ENCODE peak calls at places on chromosomes 7 and 10, in six cellular contexts. Z is HCT116, F is uterus, D is H1, U is K562, B is gastrocnemius medialis. J is an unnamed sample. For H3K36me3, the result is how much of the 10 kb centered on the place peaks cover.

GRCh38 chr10:97427571-97428179 is 1.7 kb downstream of the PGAM1 start:
- DNase-seq in Z (no peak), F (no peak), D (peak), U (no peak), B (no peak), J (no peak)

GRCh38 chr7:12764355-12765000 is 77.0 kb downstream of the ARL4A start:
- DNase-seq in Z (no peak), F (no peak), D (no peak), U (no peak), B (no peak), J (no peak)

GRCh38 chr7:83957333-83957732 is 237.3 kb downstream of the SEMA3A start:
- DNase-seq in Z (no peak), F (no peak), D (no peak), U (no peak), B (no peak), J (no peak)

GRCh38 chr7:99789441-99790070 is 5.6 kb upstream of the CYP3A4 start:
- DNase-seq in Z (no peak), F (no peak), D (no peak), U (no peak), B (peak), J (no peak)

GRCh38 chr7:137731436-137731835 is 115.3 kb downstream of the DGKI start:
- DNase-seq in Z (no peak), F (no peak), D (no peak), U (no peak), B (no peak), J (no peak)

GRCh38 chr10:119667562-119668328 is 16.6 kb downstream of the BAG3 start:
- DNase-seq in Z (peak), F (peak), D (peak), U (no peak), B (peak), J (no peak)

GRCh38 chr10:33703897-33704825 is 369.7 kb upstream of the NRP1 start:
- DNase-seq in Z (no peak), F (no peak), D (no peak), U (no peak), B (no peak), J (no peak)

GRCh38 chr7:43692582-43693373 is 36.5 kb downstream of the COA1 start:
- DNase-seq in Z (no peak), F (no peak), D (no peak), U (no peak), B (no peak), J (no peak)

GRCh38 chr10:68721673-68721963 is 579 bp downstream of the CCAR1 start:
- DNase-seq in Z (no peak), F (no peak), D (no peak), U (no peak), B (no peak), J (no peak)

GRCh38 chr10:93206652-93207051 is 133.0 kb downstream of the CYP26A1 start:
- DNase-seq in Z (no peak), F (no peak), D (no peak), U (no peak), B (no peak), J (no peak)

GRCh38 chr10:29136401-29136800 is 152.5 kb upstream of the LYZL1 start:
- DNase-seq in Z (no peak), F (no peak), D (no peak), U (no peak), B (no peak), J (no peak)

GRCh38 chr10:110972231-110973134 is 53.1 kb downstream of the SHOC2 start:
- DNase-seq in Z (no peak), F (no peak), D (no peak), U (no peak), B (no peak), J (no peak)

GRCh38 chr10:5723692-5724091 is 39.1 kb downstream of the TASOR2 start:
- DNase-seq in Z (no peak), F (no peak), D (no peak), U (no peak), B (no peak), J (no peak)

GRCh38 chr7:130486114-130486962 is 5.5 kb upstream of the MEST start:
- DNase-seq in Z (peak), F (no peak), D (peak), U (peak), B (no peak), J (peak)

GRCh38 chr7:148044173-148044572 is 546.4 kb upstream of the C7orf33 start:
- DNase-seq in Z (no peak), F (no peak), D (no peak), U (no peak), B (no peak), J (no peak)

GRCh38 chr7:107854989-107855388 is 36.0 kb upstream of the DLD start:
- DNase-seq in Z (no peak), F (no peak), D (no peak), U (no peak), B (no peak), J (no peak)

GRCh38 chr7:100682991-100683658 is 9.6 kb downstream of the GNB2 start:
- DNase-seq in Z (no peak), F (no peak), D (no peak), U (peak), B (no peak), J (no peak)

GRCh38 chr7:70703785-70704184 is 428.2 kb upstream of the GALNT17 start:
- DNase-seq in Z (no peak), F (no peak), D (no peak), U (no peak), B (no peak), J (no peak)

GRCh38 chr10:100766693-100767427 is 21.5 kb downstream of the PAX2 start:
- DNase-seq in Z (no peak), F (no peak), D (no peak), U (no peak), B (no peak), J (no peak)

GRCh38 chr10:71513896-71514295 is 117.2 kb downstream of the CDH23 start:
- DNase-seq in Z (no peak), F (no peak), D (no peak), U (no peak), B (no peak), J (no peak)

GRCh38 chr7:5591547-5591899 is 167.9 kb upstream of the TNRC18 start:
- DNase-seq in Z (no peak), F (no peak), D (no peak), U (no peak), B (no peak), J (peak)

GRCh38 chr7:148849393-148850098 is 34.5 kb downstream of the EZH2 start:
- DNase-seq in Z (no peak), F (no peak), D (no peak), U (no peak), B (no peak), J (no peak)

GRCh38 chr7:68787586-68787985 is 810.7 kb upstream of the AUTS2 start:
- DNase-seq in Z (no peak), F (no peak), D (no peak), U (no peak), B (no peak), J (no peak)

GRCh38 chr7:131161103-131161502 is 166.6 kb upstream of the MKLN1 start:
- DNase-seq in Z (no peak), F (no peak), D (no peak), U (no peak), B (no peak), J (no peak)

GRCh38 chr7:140404565-140405080 is 765 bp downstream of the RAB19 start:
- DNase-seq in Z (no peak), F (no peak), D (no peak), U (no peak), B (no peak), J (no peak)

GRCh38 chr10:43254881-43255643 is 11.8 kb downstream of the RASGEF1A start:
- DNase-seq in Z (no peak), F (peak), D (no peak), U (no peak), B (peak), J (peak)

GRCh38 chr10:43258032-43258921 is 8.6 kb downstream of the RASGEF1A start:
- DNase-seq in Z (no peak), F (no peak), D (no peak), U (no peak), B (no peak), J (no peak)

GRCh38 chr10:43257210-43258031 is 9.4 kb downstream of the RASGEF1A start:
- DNase-seq in Z (no peak), F (peak), D (no peak), U (no peak), B (no peak), J (no peak)

GRCh38 chr10:43255644-43256431 is 11.0 kb downstream of the RASGEF1A start:
- DNase-seq in Z (peak), F (peak), D (no peak), U (peak), B (peak), J (peak)

DNA sequence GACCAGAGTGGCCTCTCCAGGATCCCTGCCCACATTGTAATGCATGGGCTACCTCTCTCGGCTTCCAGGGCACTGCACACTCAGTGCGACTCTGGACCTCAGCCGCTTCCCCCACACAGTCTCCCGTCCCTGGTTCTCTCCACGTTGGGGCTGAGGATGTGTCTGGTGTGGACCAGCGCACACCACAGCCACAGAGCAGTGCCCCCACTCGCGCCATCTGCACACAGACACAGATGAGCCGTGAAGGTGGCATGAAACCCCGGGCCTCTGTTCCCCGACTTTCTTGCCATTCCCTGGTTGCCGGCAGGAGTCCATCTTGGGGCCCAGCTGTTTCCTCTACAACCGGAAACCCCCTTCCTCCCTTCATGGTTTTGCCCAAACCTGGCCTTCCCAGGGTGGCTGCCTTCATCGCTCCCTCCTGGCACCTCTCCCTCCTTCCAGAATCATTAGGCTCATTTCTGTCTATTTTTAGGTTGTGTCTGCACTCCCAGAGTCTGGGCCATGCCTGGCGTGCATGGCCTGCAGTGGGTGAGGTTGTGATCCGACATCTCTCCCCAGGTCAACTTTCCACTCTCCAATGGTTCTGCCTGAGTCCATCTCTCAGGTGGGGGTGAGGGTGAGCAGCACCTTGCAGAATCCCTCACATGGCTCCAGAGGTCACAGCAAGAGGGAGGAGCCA is 10.2 kb downstream of the RASGEF1A start:
- DNase-seq in Z (no peak), F (no peak), D (no peak), U (no peak), B (no peak), J (peak)
- H3K36me3 ChIP-seq in Z (under half), F (under half), D (under half), U (under half), B (under half), J (under half)

GRCh38 chr7:143512488-143513340 is 35.0 kb downstream of the TAS2R41 start:
- DNase-seq in Z (no peak), F (no peak), D (no peak), U (no peak), B (no peak), J (no peak)
- H3K27ac ChIP-seq in Z (no peak), F (no peak), D (no peak), U (no peak), B (no peak), J (no peak)

DNA sequence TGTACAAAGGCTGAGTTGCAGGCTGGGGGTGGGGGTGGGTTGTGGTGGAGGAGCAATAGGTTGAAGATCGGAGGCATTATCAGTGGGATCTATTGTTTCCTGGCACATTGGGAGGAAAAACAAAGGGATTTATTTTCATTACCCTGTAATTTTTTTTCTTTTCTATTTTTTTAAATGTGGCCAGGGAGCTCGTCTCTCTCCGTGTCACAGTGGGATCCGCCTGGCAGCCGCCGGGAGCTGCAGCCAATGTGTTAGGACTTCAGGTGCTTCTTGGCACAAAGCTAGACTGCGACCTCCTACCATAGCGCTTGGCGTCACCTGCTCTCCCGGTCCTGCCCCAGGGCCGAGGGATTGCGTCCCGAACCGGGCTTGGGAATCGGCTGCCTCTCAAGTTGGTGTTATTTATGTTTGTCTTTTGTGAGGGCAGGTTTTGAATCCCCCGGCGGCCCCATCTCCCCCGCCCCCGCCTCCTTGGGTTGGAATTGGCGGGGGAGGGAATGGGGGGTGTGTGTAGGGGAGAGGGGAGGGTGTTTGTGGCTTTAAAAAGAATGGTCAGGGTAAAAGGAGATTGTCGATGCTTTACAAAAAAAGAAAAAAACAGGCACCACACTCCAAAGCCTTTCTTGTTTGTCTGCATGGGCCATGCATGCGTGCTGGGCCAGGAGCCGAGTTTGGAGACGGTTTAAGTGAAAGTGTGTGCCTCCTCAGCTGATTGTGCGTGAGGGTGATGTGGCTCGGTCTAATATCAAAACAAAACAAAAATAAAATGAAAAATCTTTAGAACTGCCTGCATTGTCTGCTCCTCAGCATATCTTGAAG is 1.0 kb downstream of the PPP1R9A start:
- DNase-seq in Z (peak), F (peak), D (peak), U (no peak), B (peak), J (peak)
- TF ChIP-seq POLR2A in Z (no peak), F (no peak), D (peak), U (no peak), B (no peak), J (no peak)

DNA sequence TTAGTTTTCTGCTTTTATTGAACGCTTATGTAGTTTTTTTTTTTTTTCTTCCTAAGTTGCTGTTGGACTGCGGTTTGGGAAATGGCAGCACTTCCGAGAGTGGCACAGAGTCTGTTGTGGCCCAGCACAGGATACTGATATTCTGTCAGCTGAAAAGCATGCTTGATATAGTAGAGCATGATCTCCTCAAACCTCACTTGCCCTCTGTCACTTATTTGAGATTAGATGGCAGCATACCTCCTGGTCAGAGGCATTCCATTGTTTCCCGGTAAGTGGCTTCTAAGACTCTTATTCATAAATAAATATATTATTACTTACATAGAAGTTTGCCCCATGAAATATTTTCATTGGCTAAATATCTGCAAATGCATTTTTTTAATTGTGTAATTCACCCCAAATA is 101.1 kb downstream of the BTAF1 start:
- DNase-seq in Z (no peak), F (no peak), D (no peak), U (no peak), B (no peak), J (no peak)
- H3K36me3 ChIP-seq in Z (under half), F (under half), D (under half), U (half or more), B (under half), J (half or more)

DNA sequence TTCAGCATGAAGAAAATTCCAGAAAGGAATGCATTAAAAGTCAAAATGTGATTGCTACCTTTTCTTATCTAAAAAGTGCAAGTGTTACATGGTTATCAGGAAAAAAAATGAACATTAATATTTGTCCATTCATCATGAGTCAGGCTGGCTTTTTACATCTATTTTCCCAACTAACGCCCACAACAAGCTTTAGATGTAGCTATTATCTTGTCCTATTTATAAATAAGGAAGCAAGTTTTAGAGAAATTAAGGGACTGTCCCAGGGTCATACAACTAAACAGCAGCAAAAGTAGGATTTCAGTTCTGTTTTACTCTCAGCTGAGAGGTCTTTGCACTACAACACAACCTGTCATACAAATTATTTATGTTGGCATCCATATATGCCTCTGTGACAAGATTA is 57.4 kb upstream of the ARID5B start:
- DNase-seq in Z (no peak), F (no peak), D (no peak), U (peak), B (no peak), J (no peak)
- H3K27ac ChIP-seq in Z (no peak), F (no peak), D (no peak), U (no peak), B (no peak), J (no peak)

GRCh38 chr7:102425639-102426267 is 7.6 kb upstream of the ORAI2 start:
- DNase-seq in Z (no peak), F (no peak), D (no peak), U (no peak), B (no peak), J (no peak)
- TF ChIP-seq POLR2A in Z (no peak), F (no peak), D (no peak), U (no peak), B (no peak), J (no peak)